ENCODE peak calls at places on chromosomes 6 and 20, in seven cellular contexts. Y is OCI-LY7, M is ovary, T is astrocyte of the spinal cord, Z is psoas muscle, C is IMR-90, H is cardiac fibroblast. D is an unnamed sample.

GRCh38 chr20:8291873-8292272 is 159.8 kb downstream of the PLCB1 start:
- DNase-seq in T (peak), M (no peak), Z (no peak), H (peak), C (peak), Y (no peak), D (no peak)

GRCh38 chr20:63178889-63179751 is 36.8 kb downstream of the YTHDF1 start:
- DNase-seq in Z (peak), T (no peak), H (no peak), M (no peak), C (peak), Y (peak), D (no peak)

GRCh38 chr6:132234356-132234755 is 166.9 kb downstream of the MOXD1 start:
- DNase-seq in H (no peak), Z (no peak), M (no peak), C (no peak), T (no peak), Y (no peak), D (no peak)

GRCh38 chr20:4170621-4171537 is 155.5 kb upstream of the RNF24 start:
- DNase-seq in M (no peak), Z (no peak), Y (no peak), T (peak), H (peak), C (no peak), D (no peak)

GRCh38 chr20:44646023-44646640 is 5.4 kb downstream of the ADA start:
- DNase-seq in H (peak), C (peak), M (no peak), Y (peak), Z (no peak), T (peak), D (no peak)

GRCh38 chr6:27582928-27583725 is 110.2 kb upstream of the ZNF184 start:
- DNase-seq in H (peak), T (peak), M (no peak), Y (no peak), Z (no peak), C (peak), D (peak)

GRCh38 chr6:21588812-21589811 is 4.4 kb upstream of the SOX4 start:
- DNase-seq in M (peak), H (peak), Y (peak), Z (peak), C (peak), T (peak), D (peak)

GRCh38 chr6:116059713-116060571 is 749 bp downstream of the FRK start:
- DNase-seq in Z (no peak), Y (no peak), M (no peak), T (peak), H (peak), C (no peak), D (peak)

GRCh38 chr6:16334671-16335070 is 96.3 kb downstream of the GMPR start:
- DNase-seq in Z (peak), H (peak), Y (no peak), C (peak), M (peak), T (peak), D (peak)

GRCh38 chr20:56626367-56627121 is 2.6 kb upstream of the TFAP2C start:
- DNase-seq in M (no peak), T (peak), C (no peak), Z (no peak), Y (no peak), H (no peak), D (peak)
- H3K4me3 ChIP-seq in M (no peak), T (no peak), C (no peak), Z (no peak), Y (no peak), H (no peak), D (no peak)

DNA sequence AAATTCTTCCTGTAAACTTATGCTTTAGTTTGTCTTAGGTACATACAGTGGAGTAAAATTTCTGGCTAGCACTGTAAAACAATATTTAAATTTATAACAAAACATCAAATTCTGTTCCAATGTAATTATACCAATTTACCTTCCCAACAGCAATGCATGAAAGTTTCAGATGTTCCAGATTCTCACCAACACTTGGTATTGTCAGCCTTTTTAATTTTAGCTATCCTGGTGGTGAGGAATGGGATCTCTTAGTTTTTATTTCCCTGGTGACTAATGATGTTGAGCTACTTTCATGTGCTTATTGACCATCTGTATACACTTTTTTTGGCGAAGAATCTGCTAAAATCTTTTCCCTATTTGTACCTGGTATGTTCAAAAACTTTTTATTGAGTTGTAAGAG is 76.1 kb upstream of the PHACTR1 start:
- DNase-seq in H (no peak), Z (no peak), T (no peak), C (no peak), M (no peak), Y (no peak), D (no peak)
- TF ChIP-seq CTCF in H (no peak), Z (no peak), T (no peak), C (no peak), M (no peak), Y (no peak), D (no peak)

GRCh38 chr20:46018611-46019010 is 9.9 kb downstream of the MMP9 start:
- DNase-seq in H (no peak), Y (no peak), C (no peak), Z (no peak), T (no peak), M (no peak), D (no peak)

GRCh38 chr20:46021361-46022359 is 7.4 kb upstream of the SLC12A5 start:
- DNase-seq in M (no peak), Y (peak), Z (no peak), T (no peak), C (no peak), H (no peak), D (no peak)

GRCh38 chr20:46023148-46023484 is 5.9 kb upstream of the SLC12A5 start:
- DNase-seq in T (no peak), Y (no peak), C (no peak), H (no peak), Z (no peak), M (no peak), D (no peak)

GRCh38 chr20:46022411-46023147 is 6.4 kb upstream of the SLC12A5 start:
- DNase-seq in Z (peak), C (peak), M (peak), H (peak), T (no peak), Y (peak), D (peak)

DNA sequence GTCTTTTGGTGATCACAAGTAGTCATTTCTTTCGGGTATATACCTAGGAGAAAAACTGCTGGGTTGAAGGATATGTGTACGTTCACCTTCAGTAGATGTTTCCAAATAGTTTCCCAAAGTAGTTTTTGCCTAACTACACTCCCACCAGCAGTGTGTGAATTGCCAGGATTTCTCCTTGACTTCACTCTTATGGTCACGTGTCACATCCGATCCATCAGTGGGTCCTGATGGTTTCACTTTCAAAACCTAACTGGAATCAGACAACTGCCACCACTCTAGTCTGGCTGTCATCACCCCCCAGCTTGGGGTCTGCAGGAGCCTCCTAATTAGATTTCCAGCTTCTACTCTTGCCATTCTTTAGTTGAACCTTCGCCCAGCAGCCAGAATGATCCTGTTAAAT is 8.5 kb upstream of the SLC12A5 start:
- DNase-seq in Z (no peak), C (no peak), M (no peak), T (no peak), Y (peak), H (no peak), D (no peak)
- H3K4me3 ChIP-seq in Z (no peak), C (no peak), M (no peak), T (no peak), Y (peak), H (no peak), D (no peak)

DNA sequence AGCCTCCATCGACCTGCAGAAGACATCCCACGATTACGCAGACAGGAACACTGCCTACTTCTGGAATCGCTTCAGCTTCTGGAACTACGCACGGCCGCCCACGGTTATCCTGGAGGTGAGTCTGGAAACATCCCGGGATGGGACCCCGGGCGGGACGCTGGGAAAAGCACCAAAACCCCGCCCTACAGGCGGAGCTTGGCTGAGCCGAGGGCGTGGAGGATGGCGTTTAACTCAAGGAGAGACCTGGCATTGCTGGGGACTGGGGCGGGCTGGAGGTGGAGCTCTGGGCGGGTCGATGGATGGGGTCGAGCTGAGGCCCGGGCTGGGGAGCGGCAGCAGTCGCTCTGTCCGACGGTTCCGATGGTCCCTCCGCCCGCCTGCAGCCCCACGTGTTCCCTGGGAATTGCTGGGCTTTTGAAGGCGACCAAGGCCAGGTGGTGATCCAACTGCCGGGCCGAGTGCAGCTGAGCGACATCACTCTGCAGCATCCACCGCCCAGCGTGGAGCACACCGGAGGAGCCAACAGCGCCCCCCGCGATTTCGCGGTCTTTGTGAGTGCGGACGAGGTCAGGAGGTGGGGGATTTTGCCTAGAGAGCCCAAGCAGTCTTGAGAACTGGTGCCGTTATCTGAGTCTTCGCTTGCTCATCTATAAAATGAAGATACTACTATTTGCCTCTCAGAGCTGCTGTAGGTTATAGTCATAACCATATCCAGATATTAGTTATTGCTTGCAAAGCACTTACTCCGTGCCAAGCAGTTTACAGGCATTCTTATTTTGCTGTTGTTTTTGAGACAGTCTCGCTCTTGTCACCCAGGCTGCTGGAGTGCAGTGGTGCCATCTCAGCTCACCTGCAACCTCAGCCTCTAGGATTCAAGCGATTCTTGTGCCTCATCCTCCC is 3.8 kb downstream of the SPAG4 start:
- DNase-seq in C (peak), T (peak), Y (peak), Z (peak), H (peak), M (peak), D (peak)
- TF ChIP-seq CTCF in C (peak), T (peak), Y (peak), Z (no peak), H (peak), M (no peak), D (peak)

GRCh38 chr6:24930386-24930785 is 5.4 kb downstream of the RIPOR2 start:
- DNase-seq in H (peak), T (peak), Y (no peak), M (no peak), Z (no peak), C (peak), D (peak)
- H3K4me3 ChIP-seq in H (no peak), T (no peak), Y (no peak), M (no peak), Z (no peak), C (no peak), D (no peak)

DNA sequence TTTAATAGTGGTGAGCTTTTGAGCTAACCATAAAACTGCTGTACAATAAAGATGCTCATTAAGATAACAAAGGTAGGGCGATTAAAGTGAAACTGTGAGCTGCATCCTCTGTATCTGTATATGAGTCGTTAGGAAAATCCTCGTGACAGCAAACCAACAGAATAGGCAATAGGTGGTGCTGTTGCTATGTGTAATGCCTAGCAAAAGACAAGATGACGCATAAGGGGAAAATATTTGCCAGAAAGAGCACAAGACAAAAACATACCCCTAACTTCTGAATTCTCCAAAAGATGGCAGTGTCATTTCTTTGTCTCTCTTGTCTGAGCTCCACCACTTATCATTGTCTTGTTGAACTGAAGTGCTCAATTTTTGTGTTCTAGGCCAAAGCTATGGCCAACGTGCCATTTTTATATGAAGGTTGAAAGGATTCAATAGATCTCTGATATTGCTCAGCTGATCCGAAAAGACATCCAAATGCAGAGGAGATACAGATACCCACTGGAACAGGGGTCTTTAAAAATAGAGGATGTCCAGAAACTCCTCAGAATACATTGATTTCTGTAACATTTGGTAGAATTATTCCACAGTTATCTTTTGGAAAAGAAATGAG is 56.3 kb upstream of the ANKEF1 start:
- DNase-seq in Z (no peak), C (peak), Y (peak), H (peak), M (peak), T (peak), D (peak)
- TF ChIP-seq CTCF in Z (peak), C (peak), Y (peak), H (peak), M (peak), T (peak), D (peak)

GRCh38 chr6:166167801-166168615 is at the start of gene TBXT:
- DNase-seq in H (no peak), C (no peak), Z (no peak), M (no peak), Y (peak), T (no peak), D (no peak)

GRCh38 chr6:166165558-166166313 is 1.9 kb downstream of the TBXT start:
- DNase-seq in Z (no peak), H (no peak), Y (no peak), T (no peak), C (no peak), M (no peak), D (no peak)

GRCh38 chr6:166166314-166167257 is 1.1 kb downstream of the TBXT start:
- DNase-seq in M (no peak), T (no peak), H (no peak), C (no peak), Z (no peak), Y (no peak), D (no peak)

GRCh38 chr6:166168616-166169548 is 1.2 kb upstream of the TBXT start:
- DNase-seq in M (no peak), Y (no peak), Z (no peak), C (no peak), T (no peak), H (peak), D (peak)

GRCh38 chr6:166167258-166167731 is 356 bp downstream of the TBXT start:
- DNase-seq in Y (no peak), H (no peak), M (no peak), Z (no peak), T (no peak), C (no peak), D (no peak)
- H3K4me3 ChIP-seq in Y (peak), H (no peak), M (no peak), Z (peak), T (no peak), C (no peak), D (no peak)

GRCh38 chr6:69732045-69732444 is 64.8 kb downstream of the LMBRD1 start:
- DNase-seq in M (no peak), T (no peak), C (peak), Y (no peak), Z (no peak), H (no peak), D (peak)

GRCh38 chr6:69729870-69730449 is 66.8 kb downstream of the LMBRD1 start:
- DNase-seq in T (peak), Y (peak), H (peak), C (peak), Z (no peak), M (no peak), D (peak)

GRCh38 chr6:69735029-69735428 is 61.8 kb downstream of the LMBRD1 start:
- DNase-seq in M (no peak), H (no peak), T (no peak), C (no peak), Z (no peak), Y (no peak), D (no peak)

DNA sequence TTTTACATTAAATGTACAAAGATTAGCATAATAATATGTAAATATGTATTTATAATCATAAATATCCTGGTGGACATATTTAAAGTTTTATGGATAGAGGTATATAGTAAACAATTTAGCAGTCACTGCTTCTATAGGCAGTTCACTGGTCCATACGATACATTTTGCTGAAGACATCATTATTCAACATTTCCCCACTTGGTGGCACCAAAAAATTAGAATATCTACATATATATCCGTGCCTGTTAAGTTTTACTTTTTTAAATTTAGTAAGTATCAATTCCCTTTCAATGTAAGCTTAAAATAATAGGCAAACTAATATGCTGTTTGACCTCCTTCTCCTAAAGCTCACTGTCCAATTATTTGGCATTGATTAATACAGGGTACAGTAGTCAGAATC is 64.2 kb downstream of the LMBRD1 start:
- DNase-seq in H (peak), Y (peak), M (no peak), Z (no peak), T (peak), C (no peak), D (peak)
- TF ChIP-seq CTCF in H (peak), Y (peak), M (no peak), Z (peak), T (no peak), C (peak), D (peak)